ENCODE peak calls at places on chromosome X, in five cellular contexts. N is neuronal stem cell, I is mesenchymal stem cell, T is H1, E is IMR-90. K is an unnamed sample. For H3K27me3, the result is how much of the 10 kb centered on the place peaks cover.

GRCh38 chrX:103656623-103657022 is 27.8 kb downstream of the TCEAL1 start:
- DNase-seq in N (no peak), I (peak), T (no peak), E (peak), K (peak)

GRCh38 chrX:13791559-13791958 is 25.3 kb downstream of the GPM6B start:
- DNase-seq in N (no peak), I (no peak), T (no peak), E (no peak), K (no peak)

GRCh38 chrX:129843459-129844306 is at the start of gene ZDHHC9:
- DNase-seq in N (peak), I (peak), T (peak), E (peak), K (peak)

GRCh38 chrX:148620023-148620422 is 119.6 kb downstream of the AFF2 start:
- DNase-seq in N (no peak), I (no peak), T (no peak), E (no peak), K (no peak)

GRCh38 chrX:2664497-2664896 is 26.6 kb upstream of the CD99 start:
- DNase-seq in N (no peak), I (no peak), T (no peak), E (peak), K (no peak)

GRCh38 chrX:9614016-9614415 is 149.2 kb downstream of the TBL1X start:
- DNase-seq in N (no peak), I (peak), T (no peak), E (peak), K (no peak)

GRCh38 chrX:53435997-53436396 is 1.8 kb upstream of the HSD17B10 start:
- DNase-seq in N (no peak), I (peak), T (no peak), E (peak), K (peak)

GRCh38 chrX:16771483-16772398 is 14.5 kb upstream of the TXLNG start:
- DNase-seq in N (peak), I (peak), T (no peak), E (peak), K (peak)

GRCh38 chrX:18620349-18620748 is 51.6 kb downstream of the RS1 start:
- DNase-seq in N (no peak), I (no peak), T (no peak), E (no peak), K (peak)

GRCh38 chrX:153900806-153901752 is 3.4 kb upstream of the AVPR2 start:
- DNase-seq in N (no peak), I (peak), T (no peak), E (peak), K (peak)

GRCh38 chrX:71493111-71493613 is 39.7 kb upstream of the OGT start:
- DNase-seq in N (no peak), I (no peak), T (no peak), E (no peak), K (peak)

GRCh38 chrX:1507511-1508463 is 29.2 kb downstream of the P2RY8 start:
- DNase-seq in N (no peak), I (no peak), T (no peak), E (no peak), K (no peak)

GRCh38 chrX:153554519-153555167 is 37.2 kb downstream of the ATP2B3 start:
- DNase-seq in N (peak), I (peak), T (no peak), E (peak), K (peak)

GRCh38 chrX:150429577-150429976 is 66.5 kb downstream of the MAMLD1 start:
- DNase-seq in N (no peak), I (peak), T (no peak), E (peak), K (no peak)

GRCh38 chrX:21972721-21973120 is 32.2 kb downstream of the SMS start:
- DNase-seq in N (no peak), I (peak), T (peak), E (peak), K (peak)

GRCh38 chrX:74500555-74500954 is 79.3 kb downstream of the SLC16A2 start:
- DNase-seq in N (no peak), I (no peak), T (no peak), E (no peak), K (no peak)

GRCh38 chrX:155767101-155767878 is 113.9 kb upstream of the VAMP7 start:
- DNase-seq in N (peak), I (peak), T (peak), E (peak), K (no peak)

GRCh38 chrX:150731795-150732194 is 38.6 kb downstream of the MTMR1 start:
- DNase-seq in N (no peak), I (peak), T (no peak), E (peak), K (no peak)

GRCh38 chrX:40097492-40098263 is at the start of gene BCOR:
- DNase-seq in N (no peak), I (peak), T (no peak), E (peak), K (peak)

GRCh38 chrX:112233164-112233563 is 150.6 kb upstream of the TRPC5 start:
- DNase-seq in N (no peak), I (no peak), T (no peak), E (no peak), K (no peak)

GRCh38 chrX:69173906-69174305 is 8.7 kb upstream of the PJA1 start:
- DNase-seq in N (no peak), I (no peak), T (no peak), E (no peak), K (no peak)

DNA sequence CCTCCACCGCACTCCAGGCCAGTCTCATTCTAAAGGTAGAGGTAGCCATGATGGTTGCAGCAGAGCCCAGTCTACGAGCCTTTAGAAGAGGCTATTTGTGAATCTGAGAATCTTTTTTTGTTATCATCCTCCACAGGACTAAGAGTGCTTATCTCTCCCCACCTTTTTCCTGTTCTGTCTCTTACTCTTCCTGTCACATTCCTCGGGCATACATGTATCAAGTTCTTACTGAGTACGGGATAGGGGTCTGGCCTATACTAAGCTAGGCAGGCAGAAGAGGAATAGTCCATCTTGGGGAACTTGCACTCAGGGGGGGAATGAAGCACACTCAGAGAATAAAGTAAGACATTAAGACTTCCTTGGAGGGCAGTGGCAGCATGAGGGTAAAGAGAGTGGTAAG is 25.7 kb downstream of the LAS1L start:
- DNase-seq in N (no peak), I (no peak), T (no peak), E (no peak), K (no peak)
- H3K18ac ChIP-seq in N (no peak), I (no peak), T (no peak), E (no peak), K (no peak)

GRCh38 chrX:15567886-15568616 is 32.7 kb downstream of the ACE2 start:
- DNase-seq in N (no peak), I (no peak), T (no peak), E (no peak), K (peak)

GRCh38 chrX:15567267-15567666 is 33.5 kb downstream of the ACE2 start:
- DNase-seq in N (no peak), I (no peak), T (no peak), E (no peak), K (no peak)

GRCh38 chrX:15574017-15574416 is 26.7 kb downstream of the ACE2 start:
- DNase-seq in N (no peak), I (no peak), T (no peak), E (no peak), K (no peak)

GRCh38 chrX:15566244-15566643 is 34.5 kb downstream of the ACE2 start:
- DNase-seq in N (no peak), I (no peak), T (no peak), E (no peak), K (no peak)

DNA sequence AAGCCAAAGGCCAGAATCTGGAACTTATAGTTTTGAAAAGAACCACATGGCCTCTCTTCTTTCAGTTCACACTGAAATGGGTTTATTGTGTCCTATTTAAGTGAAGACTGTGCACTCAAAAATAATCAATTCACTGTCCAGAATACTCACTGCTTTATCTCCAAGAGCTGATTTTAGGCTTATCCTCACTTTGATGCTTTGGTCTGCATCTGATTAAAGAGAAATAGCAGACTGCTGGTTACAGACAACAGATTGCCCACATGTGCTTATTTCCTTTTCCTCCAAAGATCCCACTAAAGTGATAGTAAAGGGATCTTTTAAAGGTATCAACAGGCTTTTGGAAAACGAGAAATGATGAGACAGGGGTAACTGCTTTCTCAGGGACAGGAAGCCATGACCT is 30.6 kb downstream of the ACE2 start:
- DNase-seq in N (no peak), I (no peak), T (no peak), E (no peak), K (no peak)
- H3K27me3 ChIP-seq in N (under half), I (under half), T (under half), E (under half), K (under half)

GRCh38 chrX:115650916-115651315 is 89.9 kb downstream of the PLS3 start:
- DNase-seq in N (peak), I (peak), T (no peak), E (peak), K (peak)

GRCh38 chrX:115652221-115652620 is 91.2 kb downstream of the PLS3 start:
- DNase-seq in N (no peak), I (no peak), T (no peak), E (no peak), K (peak)

GRCh38 chrX:115649461-115650063 is 88.6 kb downstream of the PLS3 start:
- DNase-seq in N (no peak), I (no peak), T (no peak), E (no peak), K (peak)

GRCh38 chrX:115650449-115650848 is 89.5 kb downstream of the PLS3 start:
- DNase-seq in N (no peak), I (peak), T (no peak), E (peak), K (no peak)
- H3K18ac ChIP-seq in N (no peak), I (no peak), T (peak), E (no peak), K (no peak)

GRCh38 chrX:131399692-131400428 is 110.8 kb upstream of the IGSF1 start:
- DNase-seq in N (no peak), I (no peak), T (no peak), E (no peak), K (no peak)
- H3K27me3 ChIP-seq in N (under half), I (under half), T (under half), E (under half), K (under half)

GRCh38 chrX:128517691-128518090 is 465.5 kb upstream of the ACTRT1 start:
- DNase-seq in N (no peak), I (no peak), T (no peak), E (no peak), K (no peak)
- H3K18ac ChIP-seq in N (no peak), I (no peak), T (no peak), E (no peak), K (no peak)

GRCh38 chrX:132491191-132491590 is 2.4 kb upstream of the MBNL3 start:
- DNase-seq in N (no peak), I (no peak), T (no peak), E (no peak), K (peak)
- H3K27me3 ChIP-seq in N (under half), I (under half), T (under half), E (under half), K (under half)

K was measured in trophoblast cell.